ENCODE peak calls at places on chromosome 11, in four cellular contexts. One of them, this sample, is unnamed.

GRCh38 chr11:27720277-27720830 is 20.1 kb upstream of the BDNF start:
- DNase-seq in activated gamma-delta T cell treated with Interleukin-2 at 50 U/mL for 16 hours: no peak
- DNase-seq in HFF-Myc: no peak
- DNase-seq in fibroblast of pulmonary artery: peak; percentile 72
- DNase-seq in this sample: no peak

GRCh38 chr11:45754261-45754709 is 50.7 kb upstream of the SLC35C1 start:
- DNase-seq in activated gamma-delta T cell treated with Interleukin-2 at 50 U/mL for 16 hours: no peak
- DNase-seq in HFF-Myc: no peak
- DNase-seq in fibroblast of pulmonary artery: peak; percentile 52
- DNase-seq in this sample: peak; percentile 68

GRCh38 chr11:113338730-113339129 is 24.3 kb downstream of the TTC12 start:
- DNase-seq in activated gamma-delta T cell treated with Interleukin-2 at 50 U/mL for 16 hours: no peak
- DNase-seq in HFF-Myc: no peak
- DNase-seq in fibroblast of pulmonary artery: no peak
- DNase-seq in this sample: no peak

GRCh38 chr11:113991170-113991569 is 16.3 kb downstream of the HTR3A start:
- DNase-seq in activated gamma-delta T cell treated with Interleukin-2 at 50 U/mL for 16 hours: no peak
- DNase-seq in HFF-Myc: no peak
- DNase-seq in fibroblast of pulmonary artery: peak; percentile 65
- DNase-seq in this sample: no peak

GRCh38 chr11:115606223-115607220 is 102.3 kb upstream of the CADM1 start:
- DNase-seq in activated gamma-delta T cell treated with Interleukin-2 at 50 U/mL for 16 hours: no peak
- DNase-seq in HFF-Myc: no peak
- DNase-seq in fibroblast of pulmonary artery: peak; percentile 3
- DNase-seq in this sample: no peak

GRCh38 chr11:108985611-108986279 is 320.9 kb downstream of the DDX10 start:
- DNase-seq in activated gamma-delta T cell treated with Interleukin-2 at 50 U/mL for 16 hours: no peak
- DNase-seq in HFF-Myc: peak; percentile 35
- DNase-seq in fibroblast of pulmonary artery: peak; percentile 74
- DNase-seq in this sample: no peak

GRCh38 chr11:69178819-69179482 is 23.2 kb downstream of the SMIM38 start:
- DNase-seq in activated gamma-delta T cell treated with Interleukin-2 at 50 U/mL for 16 hours: no peak
- DNase-seq in HFF-Myc: no peak
- DNase-seq in fibroblast of pulmonary artery: no peak
- DNase-seq in this sample: no peak

GRCh38 chr11:111520565-111520964 is 6.0 kb downstream of the HOATZ start:
- DNase-seq in activated gamma-delta T cell treated with Interleukin-2 at 50 U/mL for 16 hours: no peak
- DNase-seq in HFF-Myc: no peak
- DNase-seq in fibroblast of pulmonary artery: peak; percentile 40
- DNase-seq in this sample: no peak

GRCh38 chr11:111765320-111765983 is 737 bp downstream of the PPP2R1B start:
- DNase-seq in activated gamma-delta T cell treated with Interleukin-2 at 50 U/mL for 16 hours: no peak
- DNase-seq in HFF-Myc: no peak
- DNase-seq in fibroblast of pulmonary artery: no peak
- DNase-seq in this sample: no peak

GRCh38 chr11:34890812-34891211 is 25.4 kb downstream of the APIP start:
- DNase-seq in activated gamma-delta T cell treated with Interleukin-2 at 50 U/mL for 16 hours: no peak
- DNase-seq in HFF-Myc: peak; percentile 10
- DNase-seq in fibroblast of pulmonary artery: peak; percentile 71
- DNase-seq in this sample: no peak

GRCh38 chr11:20032127-20032526 is 128.1 kb downstream of the DBX1 start:
- DNase-seq in activated gamma-delta T cell treated with Interleukin-2 at 50 U/mL for 16 hours: no peak
- DNase-seq in HFF-Myc: no peak
- DNase-seq in fibroblast of pulmonary artery: no peak
- DNase-seq in this sample: no peak

GRCh38 chr11:1394936-1395772 is 5.4 kb downstream of the BRSK2 start:
- DNase-seq in activated gamma-delta T cell treated with Interleukin-2 at 50 U/mL for 16 hours: no peak
- DNase-seq in HFF-Myc: no peak
- DNase-seq in fibroblast of pulmonary artery: no peak
- DNase-seq in this sample: no peak

This sample was measured in upper lobe of right lung.